ENCODE peak calls at places on chromosome 4, in six cellular contexts. D, X, Z, W, G and Y are unnamed samples.

GRCh38 chr4:186820371-186820990 is 96.8 kb upstream of the FAT1 start:
- DNase-seq in W (no peak), Z (peak; percentile 50), G (no peak), X (no peak), D (peak; percentile 79), Y (peak; percentile 41)

GRCh38 chr4:114997596-114997995 is 115.8 kb downstream of the NDST4 start:
- DNase-seq in X (no peak), D (no peak), Z (no peak), W (no peak), G (no peak), Y (no peak)

GRCh38 chr4:80239480-80239879 is 27.0 kb upstream of the FGF5 start:
- DNase-seq in X (no peak), W (no peak), D (no peak), G (no peak), Z (no peak), Y (no peak)

GRCh38 chr4:78369691-78370090 is 181.9 kb upstream of the ANXA3 start:
- DNase-seq in X (no peak), W (no peak), G (no peak), D (no peak), Z (no peak), Y (no peak)

GRCh38 chr4:150425161-150425560 is 156.8 kb upstream of the MAB21L2 start:
- DNase-seq in D (no peak), Z (no peak), G (no peak), X (no peak), W (no peak), Y (no peak)

GRCh38 chr4:134337584-134337983 is 136.0 kb upstream of the PABPC4L start:
- DNase-seq in D (no peak), G (no peak), Z (no peak), X (no peak), W (no peak), Y (no peak)

GRCh38 chr4:149766135-149766534 is 49.5 kb downstream of the IQCM start:
- DNase-seq in W (no peak), Z (no peak), G (no peak), X (no peak), D (no peak), Y (no peak)

GRCh38 chr4:152510349-152511147 is 25.3 kb downstream of the FBXW7 start:
- DNase-seq in D (no peak), G (peak; percentile 17), X (no peak), Z (no peak), W (no peak), Y (no peak)

GRCh38 chr4:42671431-42672194 is 14.7 kb upstream of the ATP8A1 start:
- DNase-seq in D (no peak), Z (no peak), G (peak; percentile 57), W (no peak), X (no peak), Y (no peak)

GRCh38 chr4:184011810-184012209 is 106.7 kb downstream of the STOX2 start:
- DNase-seq in Z (no peak), D (no peak), G (no peak), X (no peak), W (no peak), Y (no peak)

GRCh38 chr4:64271601-64272081 is 137.6 kb downstream of the TECRL start:
- DNase-seq in W (peak; percentile 0), X (no peak), D (no peak), G (peak; percentile 3), Z (no peak), Y (no peak)

GRCh38 chr4:88087004-88087403 is 71.4 kb downstream of the ABCG2 start:
- DNase-seq in W (no peak), D (no peak), X (no peak), G (no peak), Z (no peak), Y (no peak)

GRCh38 chr4:20430555-20430954 is 178.8 kb downstream of the SLIT2 start:
- DNase-seq in G (no peak), D (no peak), Z (no peak), X (no peak), W (peak; percentile 12), Y (no peak)

GRCh38 chr4:190121759-190122158 is 51.8 kb upstream of the DUX4 start:
- DNase-seq in D (peak; percentile 25), G (no peak), W (no peak), X (no peak), Z (no peak), Y (no peak)

GRCh38 chr4:121898150-121898549 is 27.9 kb upstream of the BBS7 start:
- DNase-seq in W (peak; percentile 8), Z (no peak), D (no peak), X (peak; percentile 43), G (peak; percentile 13), Y (peak; percentile 23)

GRCh38 chr4:100076753-100077152 is 113.5 kb downstream of the DDIT4L start:
- DNase-seq in W (no peak), X (no peak), D (no peak), G (peak; percentile 12), Z (no peak), Y (no peak)

GRCh38 chr4:114036426-114036825 is 57.0 kb upstream of the ARSJ start:
- DNase-seq in Z (no peak), W (no peak), D (no peak), G (peak; percentile 16), X (no peak), Y (no peak)

GRCh38 chr4:99642725-99643489 is 14.7 kb downstream of the C4orf54 start:
- DNase-seq in Z (peak; percentile 94), D (no peak), G (no peak), X (no peak), W (no peak), Y (no peak)

GRCh38 chr4:76305971-76306881 is at the start of gene STBD1:
- DNase-seq in X (peak; percentile 72), D (peak; percentile 94), G (peak; percentile 41), W (peak; percentile 81), Z (peak; percentile 76), Y (peak; percentile 84)

GRCh38 chr4:76308548-76308947 is 2.0 kb downstream of the STBD1 start:
- DNase-seq in G (no peak), D (no peak), Z (no peak), W (no peak), X (peak; percentile 65), Y (peak; percentile 32)

GRCh38 chr4:76307670-76308014 is 1.1 kb downstream of the STBD1 start:
- DNase-seq in W (no peak), Z (peak; percentile 47), X (peak; percentile 17), G (no peak), D (peak; percentile 47), Y (no peak)

GRCh38 chr4:76305033-76305687 is 1.4 kb upstream of the STBD1 start:
- DNase-seq in G (peak; percentile 15), Z (no peak), X (no peak), D (no peak), W (no peak), Y (no peak)

GRCh38 chr4:76306882-76307669 is 543 bp downstream of the STBD1 start:
- DNase-seq in X (peak; percentile 46), G (no peak), W (peak; percentile 71), Z (peak; percentile 62), D (peak; percentile 87), Y (peak; percentile 83)
- TF ChIP-seq CTCF in X (peak; percentile 24), G (no peak), W (peak; percentile 12), Z (peak; percentile 23), D (peak; percentile 32), Y (peak; percentile 17)

GRCh38 chr4:105630670-105631655 is 77.5 kb downstream of the INTS12 start:
- DNase-seq in G (no peak), W (peak; percentile 74), X (no peak), Z (no peak), D (no peak), Y (no peak)

GRCh38 chr4:105633241-105633640 is 75.2 kb downstream of the INTS12 start:
- DNase-seq in D (no peak), X (no peak), Z (no peak), G (no peak), W (peak; percentile 79), Y (no peak)

GRCh38 chr4:105634402-105634801 is 74.1 kb downstream of the INTS12 start:
- DNase-seq in X (no peak), D (no peak), Z (no peak), G (no peak), W (no peak), Y (no peak)

GRCh38 chr4:105632599-105632998 is 75.9 kb downstream of the INTS12 start:
- DNase-seq in X (no peak), G (no peak), D (no peak), W (no peak), Z (no peak), Y (no peak)

GRCh38 chr4:105631818-105632400 is 76.6 kb downstream of the INTS12 start:
- DNase-seq in W (no peak), D (no peak), X (no peak), G (no peak), Z (no peak), Y (no peak)
- TF ChIP-seq CTCF in W (no peak), D (peak; percentile 18), X (peak; percentile 26), G (no peak), Z (no peak), Y (peak; percentile 71)

DNA sequence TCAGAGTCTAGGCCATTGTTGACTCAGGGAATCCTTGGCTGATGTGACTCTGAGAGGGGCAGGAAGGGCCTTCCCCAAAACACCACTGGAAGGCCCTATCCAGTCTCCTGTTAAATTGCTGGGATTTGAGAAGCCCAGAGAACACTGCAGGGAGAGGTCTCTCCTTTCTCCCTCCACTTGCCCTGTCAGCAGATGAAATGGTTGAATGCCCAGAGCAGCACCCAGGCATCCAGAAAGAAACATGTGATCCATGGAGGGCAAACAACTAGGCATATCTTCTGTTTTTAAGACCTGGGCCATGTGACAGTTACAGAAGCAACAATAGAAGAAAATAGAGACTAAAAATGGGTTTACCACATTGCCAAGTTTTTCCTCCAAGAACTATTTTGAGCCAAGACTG is 291.1 kb downstream of the QDPR start:
- DNase-seq in X (no peak), D (no peak), Z (no peak), W (no peak), G (no peak), Y (no peak)
- TF ChIP-seq CTCF in X (no peak), D (no peak), Z (no peak), W (no peak), G (no peak), Y (no peak)

GRCh38 chr4:85370400-85371032 is 104.4 kb upstream of the ARHGAP24 start:
- DNase-seq in X (peak; percentile 69), G (peak; percentile 63), D (peak; percentile 20), Z (peak; percentile 34), W (peak; percentile 24), Y (peak; percentile 50)

GRCh38 chr4:85368240-85368639 is 106.7 kb upstream of the ARHGAP24 start:
- DNase-seq in W (no peak), Z (no peak), D (no peak), X (no peak), G (no peak), Y (no peak)

GRCh38 chr4:85367815-85368214 is 107.1 kb upstream of the ARHGAP24 start:
- DNase-seq in W (no peak), D (no peak), X (no peak), G (no peak), Z (no peak), Y (no peak)

GRCh38 chr4:85368932-85369331 is 106.0 kb upstream of the ARHGAP24 start:
- DNase-seq in D (no peak), G (no peak), X (no peak), W (no peak), Z (no peak), Y (no peak)

DNA sequence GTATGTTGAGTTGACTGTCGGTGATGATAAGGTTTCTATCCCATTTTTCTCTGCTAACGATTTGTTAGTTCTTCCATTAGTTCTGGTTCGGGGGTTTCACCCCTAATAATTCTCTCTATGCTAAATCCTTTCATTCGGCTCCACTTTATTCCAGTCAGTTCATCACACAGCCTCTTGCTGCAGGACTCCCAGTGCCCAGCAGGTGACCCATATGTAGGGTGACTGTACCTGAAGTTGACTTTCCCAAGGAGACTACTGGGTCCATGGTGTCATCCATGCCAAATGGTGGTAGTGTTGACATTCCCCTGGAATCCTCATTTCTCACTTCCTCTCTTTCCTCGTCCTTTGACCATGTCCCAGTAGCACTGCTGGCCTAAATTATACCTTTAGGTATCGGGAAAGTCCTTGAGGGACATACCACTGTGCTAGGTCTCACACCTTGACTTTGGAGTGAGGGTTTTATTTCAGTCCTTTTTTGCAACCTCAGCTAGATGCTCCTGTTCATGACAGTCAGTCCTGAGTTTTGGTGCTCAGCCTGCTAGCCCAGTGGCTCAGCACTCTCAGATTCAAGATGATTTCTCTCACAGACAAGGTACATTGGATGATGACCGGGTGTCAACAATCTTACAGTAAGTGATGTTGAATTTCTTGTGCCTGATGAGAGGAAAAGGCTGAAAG is 105.1 kb upstream of the ARHGAP24 start:
- DNase-seq in Z (no peak), G (no peak), W (no peak), D (no peak), X (no peak), Y (no peak)
- TF ChIP-seq CTCF in Z (no peak), G (no peak), W (peak; percentile 15), D (no peak), X (no peak), Y (no peak)